ENCODE peak calls at places on chromosomes 4 and X, in six cellular contexts. One of them, this sample, is unnamed.

GRCh38 chr4:35038845-35039244 is 1205.5 kb downstream of the ARAP2 start:
- DNase-seq in AG10803: no peak
- DNase-seq in non-pigmented ciliary epithelial cell: no peak
- DNase-seq in PC-3: no peak
- DNase-seq in DMS153: no peak
- DNase-seq in activated T-cell treated with anti-CD3 and anti-CD28 coated beads, Interleukin-2, amount 50 U/mL, for 48 hours: no peak
- DNase-seq in this sample: no peak

GRCh38 chrX:107753186-107753585 is 22.4 kb downstream of the TSC22D3 start:
- DNase-seq in AG10803: no peak
- DNase-seq in non-pigmented ciliary epithelial cell: no peak
- DNase-seq in PC-3: no peak
- DNase-seq in DMS153: no peak
- DNase-seq in activated T-cell treated with anti-CD3 and anti-CD28 coated beads, Interleukin-2, amount 50 U/mL, for 48 hours: no peak
- DNase-seq in this sample: no peak

GRCh38 chr4:168724960-168725359 is 228.1 kb downstream of the PALLD start:
- DNase-seq in AG10803: peak
- DNase-seq in non-pigmented ciliary epithelial cell: no peak
- DNase-seq in PC-3: no peak
- DNase-seq in DMS153: no peak
- DNase-seq in activated T-cell treated with anti-CD3 and anti-CD28 coated beads, Interleukin-2, amount 50 U/mL, for 48 hours: no peak
- DNase-seq in this sample: no peak

GRCh38 chr4:120694973-120695372 is 227.6 kb downstream of the PRDM5 start:
- DNase-seq in AG10803: peak
- DNase-seq in non-pigmented ciliary epithelial cell: peak
- DNase-seq in PC-3: peak
- DNase-seq in DMS153: no peak
- DNase-seq in activated T-cell treated with anti-CD3 and anti-CD28 coated beads, Interleukin-2, amount 50 U/mL, for 48 hours: no peak
- DNase-seq in this sample: peak

GRCh38 chrX:108437789-108438623 is at the start of gene COL4A6:
- DNase-seq in AG10803: no peak
- DNase-seq in non-pigmented ciliary epithelial cell: no peak
- DNase-seq in PC-3: no peak
- DNase-seq in DMS153: no peak
- DNase-seq in activated T-cell treated with anti-CD3 and anti-CD28 coated beads, Interleukin-2, amount 50 U/mL, for 48 hours: no peak
- DNase-seq in this sample: no peak

GRCh38 chr4:71257761-71258160 is 81.1 kb upstream of the SLC4A4 start:
- DNase-seq in AG10803: peak
- DNase-seq in non-pigmented ciliary epithelial cell: no peak
- DNase-seq in PC-3: no peak
- DNase-seq in DMS153: no peak
- DNase-seq in activated T-cell treated with anti-CD3 and anti-CD28 coated beads, Interleukin-2, amount 50 U/mL, for 48 hours: no peak
- DNase-seq in this sample: no peak

GRCh38 chr4:2996437-2996836 is 33.1 kb downstream of the GRK4 start:
- DNase-seq in AG10803: no peak
- DNase-seq in non-pigmented ciliary epithelial cell: no peak
- DNase-seq in PC-3: no peak
- DNase-seq in DMS153: no peak
- DNase-seq in activated T-cell treated with anti-CD3 and anti-CD28 coated beads, Interleukin-2, amount 50 U/mL, for 48 hours: no peak
- DNase-seq in this sample: no peak

GRCh38 chr4:35965300-35965699 is 279.0 kb downstream of the ARAP2 start:
- DNase-seq in AG10803: no peak
- DNase-seq in non-pigmented ciliary epithelial cell: no peak
- DNase-seq in PC-3: no peak
- DNase-seq in DMS153: no peak
- DNase-seq in activated T-cell treated with anti-CD3 and anti-CD28 coated beads, Interleukin-2, amount 50 U/mL, for 48 hours: no peak
- DNase-seq in this sample: no peak

GRCh38 chrX:27619975-27620374 is 29.8 kb downstream of the DCAF8L2 start:
- DNase-seq in AG10803: no peak
- DNase-seq in non-pigmented ciliary epithelial cell: no peak
- DNase-seq in PC-3: peak
- DNase-seq in DMS153: no peak
- DNase-seq in activated T-cell treated with anti-CD3 and anti-CD28 coated beads, Interleukin-2, amount 50 U/mL, for 48 hours: no peak
- DNase-seq in this sample: no peak

GRCh38 chrX:68186552-68187262 is 246.6 kb downstream of the OPHN1 start:
- DNase-seq in AG10803: peak
- DNase-seq in non-pigmented ciliary epithelial cell: no peak
- DNase-seq in PC-3: peak
- DNase-seq in DMS153: no peak
- DNase-seq in activated T-cell treated with anti-CD3 and anti-CD28 coated beads, Interleukin-2, amount 50 U/mL, for 48 hours: no peak
- DNase-seq in this sample: no peak